ENCODE peak calls at places on chromosome 6, in four cellular contexts. One of them, this sample, is unnamed.

GRCh38 chr6:134724653-134725340 is 225.1 kb downstream of the ALDH8A1 start:
- DNase-seq in NCI-H1092 treated with DMSO at 0.1 percent for 48 hours: no peak
- DNase-seq in epithelial cell of esophagus: no peak
- DNase-seq in GM23248: no peak
- DNase-seq in this sample: no peak

GRCh38 chr6:108250240-108250866 is 10.5 kb downstream of the SNX3 start:
- DNase-seq in NCI-H1092 treated with DMSO at 0.1 percent for 48 hours: no peak
- DNase-seq in epithelial cell of esophagus: peak
- DNase-seq in GM23248: peak
- DNase-seq in this sample: peak

GRCh38 chr6:26215200-26216014 is 128.2 kb downstream of the HFE start:
- DNase-seq in NCI-H1092 treated with DMSO at 0.1 percent for 48 hours: peak
- DNase-seq in epithelial cell of esophagus: peak
- DNase-seq in GM23248: peak
- DNase-seq in this sample: no peak

GRCh38 chr6:165805067-165805525 is 142.1 kb upstream of the PDE10A start:
- DNase-seq in NCI-H1092 treated with DMSO at 0.1 percent for 48 hours: no peak
- DNase-seq in epithelial cell of esophagus: no peak
- DNase-seq in GM23248: no peak
- DNase-seq in this sample: no peak

GRCh38 chr6:149683256-149683860 is 34.5 kb downstream of the LATS1 start:
- DNase-seq in NCI-H1092 treated with DMSO at 0.1 percent for 48 hours: no peak
- DNase-seq in epithelial cell of esophagus: no peak
- DNase-seq in GM23248: peak
- DNase-seq in this sample: peak

GRCh38 chr6:124535746-124536145 is 426.5 kb upstream of the RNF217 start:
- DNase-seq in NCI-H1092 treated with DMSO at 0.1 percent for 48 hours: no peak
- DNase-seq in epithelial cell of esophagus: peak
- DNase-seq in GM23248: no peak
- DNase-seq in this sample: no peak

GRCh38 chr6:45423901-45424627 is 46.3 kb upstream of the SUPT3H start:
- DNase-seq in NCI-H1092 treated with DMSO at 0.1 percent for 48 hours: no peak
- DNase-seq in epithelial cell of esophagus: peak
- DNase-seq in GM23248: no peak
- DNase-seq in this sample: no peak

GRCh38 chr6:33075568-33076405 is at the start of gene HLA-DPB1:
- DNase-seq in NCI-H1092 treated with DMSO at 0.1 percent for 48 hours: no peak
- DNase-seq in epithelial cell of esophagus: peak
- DNase-seq in GM23248: peak
- DNase-seq in this sample: no peak

GRCh38 chr6:110550353-110550752 is 73.9 kb upstream of the SLC22A16 start:
- DNase-seq in NCI-H1092 treated with DMSO at 0.1 percent for 48 hours: no peak
- DNase-seq in epithelial cell of esophagus: no peak
- DNase-seq in GM23248: no peak
- DNase-seq in this sample: no peak

GRCh38 chr6:132365319-132365907 is 35.9 kb downstream of the MOXD1 start:
- DNase-seq in NCI-H1092 treated with DMSO at 0.1 percent for 48 hours: no peak
- DNase-seq in epithelial cell of esophagus: no peak
- DNase-seq in GM23248: no peak
- DNase-seq in this sample: no peak

GRCh38 chr6:160297310-160297709 is 38.7 kb upstream of the SLC22A2 start:
- DNase-seq in NCI-H1092 treated with DMSO at 0.1 percent for 48 hours: no peak
- DNase-seq in epithelial cell of esophagus: peak
- DNase-seq in GM23248: no peak
- DNase-seq in this sample: no peak

GRCh38 chr6:157946865-157947532 is 34.7 kb upstream of the SYNJ2 start:
- DNase-seq in NCI-H1092 treated with DMSO at 0.1 percent for 48 hours: peak
- DNase-seq in epithelial cell of esophagus: no peak
- DNase-seq in GM23248: peak
- DNase-seq in this sample: no peak

GRCh38 chr6:127518212-127518709 is 874 bp downstream of the MTCL3 start:
- DNase-seq in NCI-H1092 treated with DMSO at 0.1 percent for 48 hours: peak
- DNase-seq in epithelial cell of esophagus: no peak
- DNase-seq in GM23248: no peak
- DNase-seq in this sample: peak

GRCh38 chr6:159117031-159117430 is 52.2 kb upstream of the FNDC1 start:
- DNase-seq in NCI-H1092 treated with DMSO at 0.1 percent for 48 hours: no peak
- DNase-seq in epithelial cell of esophagus: peak
- DNase-seq in GM23248: peak
- DNase-seq in this sample: no peak

GRCh38 chr6:26216015-26216885 is 129.0 kb downstream of the HFE start:
- DNase-seq in NCI-H1092 treated with DMSO at 0.1 percent for 48 hours: peak
- DNase-seq in epithelial cell of esophagus: peak
- DNase-seq in GM23248: peak
- DNase-seq in this sample: no peak

GRCh38 chr6:41040101-41040910 is 1.3 kb upstream of the UNC5CL start:
- DNase-seq in NCI-H1092 treated with DMSO at 0.1 percent for 48 hours: no peak
- DNase-seq in epithelial cell of esophagus: peak
- DNase-seq in GM23248: peak
- DNase-seq in this sample: no peak

GRCh38 chr6:159665868-159666635 is 27.0 kb downstream of the SOD2 start:
- DNase-seq in NCI-H1092 treated with DMSO at 0.1 percent for 48 hours: no peak
- DNase-seq in epithelial cell of esophagus: no peak
- DNase-seq in GM23248: peak
- DNase-seq in this sample: no peak

GRCh38 chr6:45706319-45706718 is 309.3 kb downstream of the CLIC5 start:
- DNase-seq in NCI-H1092 treated with DMSO at 0.1 percent for 48 hours: no peak
- DNase-seq in epithelial cell of esophagus: no peak
- DNase-seq in GM23248: no peak
- DNase-seq in this sample: no peak

GRCh38 chr6:36040958-36041357 is 13.3 kb downstream of the MAPK14 start:
- DNase-seq in NCI-H1092 treated with DMSO at 0.1 percent for 48 hours: no peak
- DNase-seq in epithelial cell of esophagus: no peak
- DNase-seq in GM23248: no peak
- DNase-seq in this sample: no peak

GRCh38 chr6:38725414-38726183 is 10.5 kb downstream of the DNAH8 start:
- DNase-seq in NCI-H1092 treated with DMSO at 0.1 percent for 48 hours: no peak
- DNase-seq in epithelial cell of esophagus: no peak
- DNase-seq in GM23248: no peak
- DNase-seq in this sample: no peak

GRCh38 chr6:111600154-111600553 is 5.5 kb downstream of the TRAF3IP2 start:
- DNase-seq in NCI-H1092 treated with DMSO at 0.1 percent for 48 hours: no peak
- DNase-seq in epithelial cell of esophagus: peak
- DNase-seq in GM23248: no peak
- DNase-seq in this sample: no peak

GRCh38 chr6:131136021-131136847 is 967 bp downstream of the AKAP7 start:
- DNase-seq in NCI-H1092 treated with DMSO at 0.1 percent for 48 hours: no peak
- DNase-seq in epithelial cell of esophagus: peak
- DNase-seq in GM23248: peak
- DNase-seq in this sample: no peak

GRCh38 chr6:149336529-149336928 is 19.0 kb downstream of the TAB2 start:
- DNase-seq in NCI-H1092 treated with DMSO at 0.1 percent for 48 hours: no peak
- DNase-seq in epithelial cell of esophagus: peak
- DNase-seq in GM23248: peak
- DNase-seq in this sample: peak

GRCh38 chr6:137707590-137708360 is 159.3 kb upstream of the TNFAIP3 start:
- DNase-seq in NCI-H1092 treated with DMSO at 0.1 percent for 48 hours: peak
- DNase-seq in epithelial cell of esophagus: peak
- DNase-seq in GM23248: peak
- DNase-seq in this sample: peak

GRCh38 chr6:136822051-136822378 is 377 bp upstream of the PEX7 start:
- DNase-seq in NCI-H1092 treated with DMSO at 0.1 percent for 48 hours: no peak
- DNase-seq in epithelial cell of esophagus: no peak
- DNase-seq in GM23248: peak
- DNase-seq in this sample: no peak

GRCh38 chr6:40717411-40718057 is 130.4 kb upstream of the LRFN2 start:
- DNase-seq in NCI-H1092 treated with DMSO at 0.1 percent for 48 hours: no peak
- DNase-seq in epithelial cell of esophagus: no peak
- DNase-seq in GM23248: no peak
- DNase-seq in this sample: no peak

This sample was measured in WERI-Rb-1.